ENCODE peak calls at places on chromosome 18, in six cellular contexts. J is trophoblast cell, B is mesenchymal stem cell, N is IMR-90, I is mesendoderm, R is H1. V is an unnamed sample.

GRCh38 chr18:11042247-11042646 is 107.1 kb downstream of the PIEZO2 start:
- DNase-seq in I (no peak), J (no peak), N (peak; percentile 84), R (no peak), B (peak; percentile 93), V (no peak)

GRCh38 chr18:31206787-31207381 is 44.2 kb upstream of the DSC1 start:
- DNase-seq in I (peak; percentile 61), J (peak; percentile 84), N (peak; percentile 23), R (peak; percentile 23), B (peak; percentile 75), V (no peak)

GRCh38 chr18:68555935-68556334 is 159.0 kb downstream of the TMX3 start:
- DNase-seq in N (peak; percentile 35), R (no peak), B (no peak), I (peak; percentile 8), J (peak; percentile 15), V (no peak)

GRCh38 chr18:7038330-7038846 is 79.2 kb downstream of the LAMA1 start:
- DNase-seq in N (peak; percentile 99), J (peak; percentile 85), R (peak; percentile 29), I (peak; percentile 83), B (peak; percentile 59), V (peak; percentile 45)

GRCh38 chr18:45656194-45656593 is 40.9 kb downstream of the SLC14A2 start:
- DNase-seq in R (no peak), J (no peak), I (no peak), B (no peak), N (no peak), V (no peak)

GRCh38 chr18:73688851-73689659 is 458.6 kb downstream of the FBXO15 start:
- DNase-seq in I (peak; percentile 43), N (peak; percentile 98), B (peak; percentile 86), J (peak; percentile 93), R (no peak), V (peak; percentile 12)

GRCh38 chr18:53380063-53380639 is 844.3 kb downstream of the MBD2 start:
- DNase-seq in R (no peak), N (peak; percentile 31), J (peak; percentile 61), I (peak; percentile 56), B (peak; percentile 28), V (peak; percentile 24)

GRCh38 chr18:2568605-2569004 is 2.7 kb downstream of the METTL4 start:
- DNase-seq in I (no peak), N (no peak), J (no peak), R (no peak), B (no peak), V (no peak)

GRCh38 chr18:68925268-68925667 is 127.4 kb downstream of the CCDC102B start:
- DNase-seq in I (peak; percentile 69), J (no peak), R (no peak), B (peak; percentile 6), N (no peak), V (peak; percentile 6)

GRCh38 chr18:76387608-76388007 is 107.4 kb downstream of the ZNF516 start:
- DNase-seq in R (no peak), J (no peak), I (no peak), N (no peak), B (no peak), V (no peak)

GRCh38 chr18:74895686-74896085 is 298.0 kb downstream of the ZNF407 start:
- DNase-seq in R (no peak), J (no peak), B (peak; percentile 32), I (no peak), N (peak; percentile 70), V (no peak)

GRCh38 chr18:78297048-78297447 is 682.6 kb upstream of the SALL3 start:
- DNase-seq in N (no peak), I (no peak), R (no peak), B (no peak), J (no peak), V (no peak)

GRCh38 chr18:26875040-26875654 is 9.6 kb upstream of the AQP4 start:
- DNase-seq in B (no peak), I (no peak), N (no peak), J (no peak), R (no peak), V (no peak)

GRCh38 chr18:76130845-76131244 is 364.2 kb downstream of the ZNF516 start:
- DNase-seq in R (no peak), B (no peak), J (no peak), I (no peak), N (no peak), V (no peak)

GRCh38 chr18:9146224-9146623 is 9.6 kb downstream of the ANKRD12 start:
- DNase-seq in N (no peak), R (no peak), B (no peak), I (no peak), J (no peak), V (no peak)

GRCh38 chr18:29874519-29875098 is 1167.9 kb downstream of the DSC3 start:
- DNase-seq in N (peak; percentile 20), R (no peak), B (peak; percentile 58), I (peak; percentile 79), J (peak; percentile 68), V (peak; percentile 20)

GRCh38 chr18:778194-779007 is 33.6 kb downstream of the YES1 start:
- DNase-seq in N (peak; percentile 16), J (no peak), R (no peak), I (no peak), B (no peak), V (no peak)

GRCh38 chr18:79867666-79868065 is 69.9 kb downstream of the KCNG2 start:
- DNase-seq in N (no peak), R (no peak), B (no peak), I (no peak), J (no peak), V (no peak)

GRCh38 chr18:8609711-8610441 is 639 bp downstream of the RAB12 start:
- DNase-seq in R (no peak), J (peak; percentile 37), N (no peak), I (no peak), B (peak; percentile 10), V (no peak)

GRCh38 chr18:62001396-62001795 is 108.6 kb upstream of the RNF152 start:
- DNase-seq in N (no peak), I (peak; percentile 44), B (no peak), R (peak; percentile 17), J (no peak), V (no peak)

GRCh38 chr18:61998957-61999356 is 106.2 kb upstream of the RNF152 start:
- DNase-seq in B (peak; percentile 79), J (peak; percentile 40), R (no peak), N (peak; percentile 94), I (peak; percentile 47), V (no peak)

GRCh38 chr18:61993831-61994230 is 101.0 kb upstream of the RNF152 start:
- DNase-seq in I (no peak), B (no peak), N (no peak), J (no peak), R (no peak), V (no peak)

GRCh38 chr18:61995547-61996062 is 102.8 kb upstream of the RNF152 start:
- DNase-seq in B (no peak), R (no peak), J (no peak), I (no peak), N (no peak), V (no peak)

DNA sequence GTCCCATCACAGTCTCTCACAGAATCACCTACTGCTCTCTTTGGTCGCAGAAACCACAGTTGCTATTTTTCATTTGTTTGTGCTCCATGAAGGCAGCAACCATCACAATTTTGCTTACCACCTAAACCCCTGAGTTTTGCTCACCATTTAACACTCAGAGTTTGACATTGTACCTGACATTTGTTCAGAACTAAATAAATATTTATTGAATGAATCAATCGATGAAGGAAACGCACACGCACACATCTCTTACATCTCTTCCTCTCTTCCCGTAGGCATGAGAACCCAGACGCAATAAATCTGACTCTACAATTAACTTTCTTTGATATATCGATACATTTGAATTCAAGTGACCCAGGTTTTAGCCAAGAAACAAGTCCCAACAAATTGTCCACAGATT is 105.5 kb upstream of the RNF152 start:
- DNase-seq in R (no peak), I (no peak), B (no peak), J (no peak), N (no peak), V (no peak)
- H2BK120ac ChIP-seq in R (no peak overlapping the region), I (no peak overlapping the region), B (peak overlapping the region; percentile 77), J (no peak overlapping the region), N (peak overlapping the region; percentile 97), V (no peak overlapping the region)

GRCh38 chr18:50194623-50195532 is at the start of gene MYO5B:
- DNase-seq in J (peak; percentile 85), I (peak; percentile 64), R (no peak), B (no peak), N (no peak), V (peak; percentile 58)
- H3K4me3 ChIP-seq in J (peak within 1 kb of the TSS; percentile 89), I (peak within 1 kb of the TSS; percentile 48), R (peak within 1 kb of the TSS; percentile 55), B (peak within 1 kb of the TSS; percentile 69), N (no peak within 1 kb of the TSS), V (peak within 1 kb of the TSS; percentile 39)

GRCh38 chr18:58861353-58861752 is 3.3 kb upstream of the ZNF532 start:
- DNase-seq in N (no peak), R (no peak), B (no peak), J (no peak), I (no peak), V (no peak)

GRCh38 chr18:58861853-58862252 is 2.8 kb upstream of the ZNF532 start:
- DNase-seq in N (no peak), I (no peak), B (no peak), R (no peak), J (no peak), V (no peak)

GRCh38 chr18:58862404-58862803 is 2.3 kb upstream of the ZNF532 start:
- DNase-seq in R (no peak), J (no peak), I (no peak), N (no peak), B (no peak), V (no peak)

GRCh38 chr18:58863539-58864145 is 1.0 kb upstream of the ZNF532 start:
- DNase-seq in I (no peak), J (peak; percentile 71), R (no peak), N (peak; percentile 30), B (peak; percentile 64), V (peak; percentile 60)

GRCh38 chr18:58862851-58863538 is 1.7 kb upstream of the ZNF532 start:
- DNase-seq in R (no peak), I (peak; percentile 68), B (peak; percentile 69), J (peak; percentile 29), N (peak; percentile 62), V (no peak)
- H2BK120ac ChIP-seq in R (peak overlapping the region; percentile 80), I (peak overlapping the region; percentile 100), B (peak overlapping the region; percentile 100), J (peak overlapping the region; percentile 93), N (peak overlapping the region; percentile 95), V (peak overlapping the region; percentile 77)

DNA sequence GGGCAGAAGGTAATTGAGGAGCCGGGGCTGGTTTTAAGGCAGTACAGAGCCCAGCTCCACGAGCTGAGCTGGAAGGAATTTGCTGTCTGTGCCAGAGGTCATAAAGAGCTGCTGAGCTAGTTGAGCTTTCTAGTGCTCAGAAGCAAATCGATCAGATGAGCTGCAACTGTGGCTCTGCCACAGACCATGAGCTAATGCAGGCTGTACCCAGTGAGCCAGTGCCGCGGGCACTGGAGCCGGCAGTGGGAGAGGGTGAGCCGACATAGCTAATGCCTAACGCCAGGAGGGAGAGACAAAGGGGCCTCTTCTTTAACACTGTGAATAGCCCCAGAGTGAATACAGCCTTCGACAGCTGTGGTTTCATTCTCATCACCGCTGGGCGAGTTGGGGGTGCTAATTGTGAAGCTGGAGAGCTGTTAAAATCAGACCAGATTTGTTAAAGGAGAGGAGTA is 410.1 kb upstream of the TCF4 start:
- DNase-seq in I (peak; percentile 67), N (peak; percentile 56), R (no peak), B (peak; percentile 34), J (no peak), V (peak; percentile 66)
- H3K4me3 ChIP-seq in I (no peak overlapping the region), N (no peak overlapping the region), R (no peak overlapping the region), B (no peak overlapping the region), J (no peak overlapping the region), V (no peak overlapping the region)

V was measured in neuronal stem cell.